ENCODE peak calls at places on chromosome 16, in nine cellular contexts. J is body of pancreas, Q is Peyer's patch, A is gastrocnemius medialis, V is IMR-90, G is heart left ventricle, Y is uterus, Z is tibial nerve, T is prostate gland. P is an unnamed sample.

GRCh38 chr16:86150646-86151371 is 251.8 kb downstream of the IRF8 start:
- DNase-seq in J (no peak), Q (no peak), A (no peak), V (no peak), G (no peak), Y (no peak), Z (no peak), T (no peak), P (no peak)

GRCh38 chr16:88463411-88463810 is 10.3 kb downstream of the ZFPM1 start:
- DNase-seq in J (no peak), Q (no peak), A (no peak), V (no peak), G (no peak), Y (no peak), Z (no peak), T (no peak), P (no peak)

GRCh38 chr16:56972898-56973689 is 11.3 kb downstream of the CETP start:
- DNase-seq in J (no peak), Q (no peak), A (no peak), V (no peak), G (no peak), Y (no peak), Z (no peak), T (no peak), P (no peak)

GRCh38 chr16:75462804-75463203 is 1.7 kb downstream of the TMEM170A start:
- DNase-seq in J (no peak), Q (no peak), A (no peak), V (no peak), G (no peak), Y (no peak), Z (no peak), T (no peak), P (no peak)

GRCh38 chr16:12362482-12363458 is 386.2 kb downstream of the SNX29 start:
- DNase-seq in J (peak), Q (no peak), A (peak), V (peak), G (peak), Y (peak), Z (peak), T (no peak), P (peak)

GRCh38 chr16:15610369-15610871 is 32.5 kb downstream of the MARF1 start:
- DNase-seq in J (no peak), Q (no peak), A (peak), V (peak), G (no peak), Y (no peak), Z (no peak), T (no peak), P (no peak)

GRCh38 chr16:4172070-4172469 is 55.8 kb upstream of the ADCY9 start:
- DNase-seq in J (no peak), Q (no peak), A (no peak), V (peak), G (no peak), Y (no peak), Z (no peak), T (no peak), P (no peak)

GRCh38 chr16:86072328-86073102 is 173.6 kb downstream of the IRF8 start:
- DNase-seq in J (peak), Q (peak), A (no peak), V (peak), G (peak), Y (peak), Z (peak), T (peak), P (peak)

GRCh38 chr16:57462978-57463362 is 491 bp downstream of the POLR2C start:
- DNase-seq in J (no peak), Q (no peak), A (no peak), V (no peak), G (no peak), Y (no peak), Z (no peak), T (no peak), P (no peak)

GRCh38 chr16:49519741-49520140 is 146.1 kb downstream of the C16orf78 start:
- DNase-seq in J (no peak), Q (no peak), A (no peak), V (no peak), G (no peak), Y (no peak), Z (no peak), T (no peak), P (no peak)

GRCh38 chr16:55470533-55471371 is 8.2 kb upstream of the MMP2 start:
- DNase-seq in J (peak), Q (no peak), A (no peak), V (no peak), G (no peak), Y (no peak), Z (no peak), T (peak), P (no peak)

GRCh38 chr16:80063028-80063767 is 462.7 kb upstream of the MAF start:
- DNase-seq in J (no peak), Q (no peak), A (no peak), V (no peak), G (no peak), Y (no peak), Z (no peak), T (peak), P (no peak)

GRCh38 chr16:11196286-11196828 is 59.6 kb downstream of the SOCS1 start:
- DNase-seq in J (no peak), Q (no peak), A (no peak), V (peak), G (no peak), Y (no peak), Z (no peak), T (no peak), P (no peak)

GRCh38 chr16:83898463-83899271 is at the start of gene MLYCD:
- DNase-seq in J (peak), Q (peak), A (peak), V (peak), G (peak), Y (peak), Z (peak), T (peak), P (peak)

GRCh38 chr16:80932725-80933124 is 74.0 kb downstream of the CMC2 start:
- DNase-seq in J (peak), Q (no peak), A (peak), V (peak), G (peak), Y (peak), Z (peak), T (peak), P (peak)

GRCh38 chr16:15948532-15949209 is 745 bp upstream of the ABCC1 start:
- DNase-seq in J (peak), Q (no peak), A (no peak), V (no peak), G (no peak), Y (no peak), Z (no peak), T (no peak), P (no peak)

GRCh38 chr16:13997933-13998332 is 73.2 kb upstream of the MRTFB start:
- DNase-seq in J (peak), Q (no peak), A (no peak), V (no peak), G (no peak), Y (no peak), Z (no peak), T (no peak), P (peak)

GRCh38 chr16:16196099-16196498 is 27.2 kb downstream of the ABCC6 start:
- DNase-seq in J (no peak), Q (no peak), A (no peak), V (no peak), G (no peak), Y (no peak), Z (no peak), T (no peak), P (no peak)

DNA sequence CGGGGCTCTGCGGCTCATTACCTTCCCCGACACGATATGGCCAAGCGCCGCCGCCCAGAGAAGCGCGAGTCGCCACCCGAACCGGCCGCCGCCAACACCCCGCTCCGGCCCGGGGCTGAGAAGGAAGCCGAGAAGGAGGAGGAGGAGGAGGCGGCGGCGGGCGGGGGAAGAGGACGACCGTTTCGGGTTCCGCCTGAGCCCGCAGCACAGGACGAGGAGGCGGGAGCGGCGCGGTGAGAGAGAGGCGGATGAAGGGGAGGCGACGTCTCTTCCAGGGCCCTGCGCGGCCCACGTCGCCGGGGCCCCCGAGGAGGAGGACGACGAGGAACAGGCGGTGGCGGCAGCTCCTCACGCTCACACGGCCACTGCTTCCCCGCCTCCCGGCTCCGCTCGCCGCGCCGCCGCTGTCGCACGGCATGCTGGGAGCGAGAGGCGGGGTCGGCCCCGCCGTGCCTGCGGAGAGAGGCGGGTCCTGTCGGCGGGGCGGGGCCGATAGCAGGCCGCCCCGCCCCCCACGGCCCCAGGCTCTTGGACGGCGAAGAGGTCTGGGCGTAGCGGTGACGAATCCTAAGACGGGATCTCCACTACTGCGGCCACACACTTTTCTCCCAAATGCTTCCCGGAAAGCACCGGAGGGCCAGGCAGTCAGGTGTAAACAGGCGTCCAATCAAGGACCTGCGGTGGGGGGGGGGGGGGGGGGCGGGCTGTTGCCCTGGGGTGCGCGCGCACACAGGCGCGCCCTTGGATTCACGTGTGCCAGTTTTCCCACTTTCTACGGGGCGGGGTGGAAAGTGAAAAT is 97.3 kb upstream of the METTL9 start:
- DNase-seq in J (peak), Q (peak), A (peak), V (peak), G (peak), Y (peak), Z (peak), T (peak), P (peak)
- TF ChIP-seq POLR2A in J (peak), Q (peak), A (peak), V (peak), G (peak), Y (peak), Z (peak), T (peak), P (no peak)

GRCh38 chr16:68274441-68274840 is 10.1 kb downstream of the SLC7A6 start:
- DNase-seq in J (no peak), Q (no peak), A (peak), V (no peak), G (no peak), Y (no peak), Z (no peak), T (no peak), P (no peak)
- H3K4me3 ChIP-seq in J (no peak), Q (no peak), A (peak), V (no peak), G (no peak), Y (no peak), Z (no peak), T (no peak), P (no peak)

GRCh38 chr16:85056211-85056748 is 28.7 kb downstream of the KIAA0513 start:
- DNase-seq in J (no peak), Q (no peak), A (no peak), V (peak), G (peak), Y (peak), Z (no peak), T (no peak), P (no peak)
- TF ChIP-seq CTCF in J (no peak), Q (no peak), A (no peak), V (peak), G (peak), Y (peak), Z (peak), T (peak), P (no peak)

GRCh38 chr16:535446-536405 is 8.2 kb downstream of the CAPN15 start:
- DNase-seq in J (peak), Q (peak), A (peak), V (peak), G (peak), Y (no peak), Z (no peak), T (no peak), P (peak)
- TF ChIP-seq POLR2A in J (no peak), Q (no peak), A (peak), V (no peak), G (no peak), Y (no peak), Z (no peak), T (no peak), P (no peak)

DNA sequence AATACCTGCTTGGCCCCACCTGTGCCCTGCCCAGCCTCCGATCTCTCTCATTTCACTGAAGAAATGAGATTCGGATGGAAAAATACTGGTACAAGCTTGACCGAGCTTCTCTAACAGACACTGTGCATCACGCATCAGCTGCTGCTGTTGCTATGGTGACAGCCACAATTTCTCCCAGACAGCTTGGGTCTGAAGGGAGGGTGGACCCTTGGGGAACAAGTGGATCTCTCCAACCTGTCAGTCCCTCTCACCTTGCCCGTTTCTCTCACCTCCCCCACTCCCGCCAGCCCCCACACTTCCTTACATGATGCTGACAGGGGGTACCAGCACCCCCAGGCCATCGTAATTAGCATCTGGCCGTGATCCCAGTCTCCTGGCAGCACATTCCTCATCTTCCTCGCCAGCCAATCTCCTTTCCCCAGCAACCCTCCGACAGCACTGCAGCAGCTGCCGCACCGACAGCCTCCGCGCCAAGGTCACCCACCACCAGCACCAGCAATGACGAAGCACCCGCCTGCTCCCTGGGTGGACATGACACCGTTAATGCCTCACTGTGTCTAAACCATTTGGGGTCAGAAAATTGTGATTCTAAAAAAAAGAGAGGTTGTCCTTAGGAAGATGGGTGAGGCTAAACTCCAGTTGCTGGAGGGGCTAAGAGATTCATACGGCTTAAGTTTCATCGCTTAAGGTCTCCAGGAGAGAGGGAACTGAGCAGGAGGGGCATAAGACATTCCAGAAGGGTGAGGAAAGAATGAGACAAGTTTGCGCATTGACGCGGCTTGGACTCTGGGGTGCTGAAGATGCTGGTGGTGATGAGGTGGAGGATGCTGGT is 58.6 kb upstream of the TNRC6A start:
- DNase-seq in J (peak), Q (no peak), A (peak), V (peak), G (peak), Y (peak), Z (peak), T (no peak), P (peak)
- H3K4me3 ChIP-seq in J (no peak), Q (no peak), A (no peak), V (no peak), G (peak), Y (no peak), Z (no peak), T (no peak), P (no peak)

GRCh38 chr16:25841776-25842175 is 150.0 kb downstream of the HS3ST4 start:
- DNase-seq in J (no peak), Q (no peak), A (no peak), V (no peak), G (no peak), Y (no peak), Z (no peak), T (no peak), P (no peak)

GRCh38 chr16:25834101-25834500 is 142.3 kb downstream of the HS3ST4 start:
- DNase-seq in J (no peak), Q (no peak), A (no peak), V (no peak), G (no peak), Y (no peak), Z (no peak), T (no peak), P (no peak)

DNA sequence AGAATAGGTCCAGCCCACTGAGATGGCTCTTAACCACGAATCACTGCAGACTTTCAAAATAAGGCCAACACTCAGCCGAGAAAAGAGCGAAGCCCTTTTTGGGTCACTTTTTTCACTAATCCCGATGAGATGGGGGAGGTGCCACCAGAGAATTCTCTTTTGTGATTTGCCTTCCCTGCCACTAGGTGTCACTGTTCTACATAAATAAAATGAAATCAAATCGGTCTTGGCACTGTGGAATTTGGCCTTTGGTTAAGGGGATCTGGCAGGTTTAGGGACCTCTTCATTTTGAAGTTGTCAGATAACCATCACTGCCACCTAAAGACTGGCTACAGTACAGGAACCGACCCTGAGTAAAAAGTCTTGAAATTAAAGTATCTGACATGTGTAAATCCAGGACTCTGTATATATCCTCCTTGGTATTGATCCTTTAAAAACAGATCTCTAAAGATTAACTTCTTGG is 147.0 kb downstream of the HS3ST4 start:
- DNase-seq in J (peak), Q (no peak), A (no peak), V (peak), G (no peak), Y (no peak), Z (peak), T (peak), P (peak)
- TF ChIP-seq CTCF in J (peak), Q (peak), A (peak), V (peak), G (peak), Y (peak), Z (peak), T (peak), P (peak)

GRCh38 chr16:26595199-26595598 is 471.5 kb upstream of the C16orf82 start:
- DNase-seq in J (no peak), Q (no peak), A (no peak), V (no peak), G (no peak), Y (no peak), Z (no peak), T (no peak), P (no peak)

GRCh38 chr16:26598989-26599785 is 467.5 kb upstream of the C16orf82 start:
- DNase-seq in J (no peak), Q (no peak), A (no peak), V (no peak), G (no peak), Y (no peak), Z (no peak), T (no peak), P (no peak)

GRCh38 chr16:26593700-26594099 is 473.0 kb upstream of the C16orf82 start:
- DNase-seq in J (no peak), Q (no peak), A (no peak), V (no peak), G (no peak), Y (no peak), Z (no peak), T (no peak), P (no peak)

GRCh38 chr16:26598061-26598460 is 468.7 kb upstream of the C16orf82 start:
- DNase-seq in J (no peak), Q (no peak), A (no peak), V (no peak), G (no peak), Y (no peak), Z (no peak), T (no peak), P (no peak)

DNA sequence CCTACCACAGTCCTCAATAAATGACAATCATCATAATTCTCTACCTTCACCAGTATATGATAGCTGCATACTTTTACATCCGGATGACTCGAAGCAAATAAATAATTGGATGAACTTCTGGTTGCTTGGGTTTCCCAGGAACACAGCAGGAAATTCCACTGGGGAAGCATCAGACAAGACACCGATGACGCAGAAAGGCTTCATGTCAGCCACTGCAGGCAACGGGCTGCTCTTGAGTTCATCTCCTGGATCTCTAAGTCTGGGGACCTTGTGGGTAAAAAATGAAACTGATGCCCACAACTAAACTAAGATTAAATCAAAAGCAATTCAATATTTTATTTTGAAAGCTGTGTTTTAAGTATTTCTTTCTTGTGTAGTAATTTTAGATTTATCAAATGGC is 472.1 kb upstream of the C16orf82 start:
- DNase-seq in J (no peak), Q (no peak), A (no peak), V (no peak), G (no peak), Y (no peak), Z (no peak), T (no peak), P (no peak)
- TF ChIP-seq POLR2A in J (no peak), Q (no peak), A (no peak), V (no peak), G (no peak), Y (no peak), Z (no peak), T (no peak), P (no peak)

GRCh38 chr16:70349783-70350182 is 3.1 kb downstream of the DDX19A start:
- DNase-seq in J (no peak), Q (no peak), A (no peak), V (no peak), G (no peak), Y (no peak), Z (no peak), T (no peak), P (no peak)

GRCh38 chr16:70341600-70341999 is 5.1 kb upstream of the DDX19A start:
- DNase-seq in J (no peak), Q (no peak), A (no peak), V (no peak), G (no peak), Y (no peak), Z (no peak), T (no peak), P (no peak)

GRCh38 chr16:70342016-70342415 is 4.7 kb upstream of the DDX19A start:
- DNase-seq in J (no peak), Q (no peak), A (peak), V (no peak), G (peak), Y (no peak), Z (no peak), T (no peak), P (no peak)

GRCh38 chr16:70348991-70349390 is 2.3 kb downstream of the DDX19A start:
- DNase-seq in J (no peak), Q (no peak), A (no peak), V (no peak), G (no peak), Y (no peak), Z (no peak), T (no peak), P (no peak)

DNA sequence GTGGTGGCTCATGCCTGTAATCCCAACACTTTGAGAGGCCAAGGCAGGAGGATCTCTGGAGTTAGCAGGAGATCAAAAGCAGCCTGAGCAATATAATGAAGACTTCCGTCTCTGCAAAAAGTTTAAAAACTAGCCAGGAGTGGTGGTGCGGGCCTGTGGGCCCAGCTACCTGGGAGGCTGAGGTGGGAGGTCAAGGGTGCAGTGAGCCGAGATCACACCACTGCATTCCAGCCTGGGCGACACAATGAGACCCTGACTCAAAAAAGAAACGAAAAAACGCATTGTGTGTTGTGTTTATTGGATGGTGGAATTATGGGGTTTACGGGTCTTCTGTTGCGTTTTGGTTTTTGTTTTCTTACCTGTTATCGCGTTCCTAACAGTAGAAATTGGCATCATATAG is 863 bp upstream of the DDX19A start:
- DNase-seq in J (no peak), Q (no peak), A (no peak), V (no peak), G (no peak), Y (no peak), Z (no peak), T (no peak), P (no peak)
- H3K4me3 ChIP-seq in J (no peak), Q (peak), A (peak), V (peak), G (peak), Y (peak), Z (peak), T (peak), P (no peak)